ENCODE peak calls at places on chromosomes 11 and 22, in four cellular contexts. N is K562, E is GM12878, M is HepG2. R is an unnamed sample.

GRCh38 chr11:64233913-64234839 is at the start of gene VEGFB:
- DNase-seq in N (peak), E (no peak), M (no peak), R (no peak)

GRCh38 chr22:32494971-32495370 is 20.4 kb downstream of the FBXO7 start:
- DNase-seq in N (no peak), E (no peak), M (no peak), R (no peak)

GRCh38 chr11:134781335-134781970 is 369.4 kb upstream of the B3GAT1 start:
- DNase-seq in N (no peak), E (no peak), M (no peak), R (peak)

GRCh38 chr11:33912405-33913361 is 20.8 kb upstream of the LMO2 start:
- DNase-seq in N (peak), E (peak), M (no peak), R (no peak)

GRCh38 chr11:35978173-35978572 is 34.3 kb downstream of the LDLRAD3 start:
- DNase-seq in N (no peak), E (no peak), M (no peak), R (no peak)

GRCh38 chr22:41919357-41920224 is 4.7 kb upstream of the SHISA8 start:
- DNase-seq in N (peak), E (peak), M (no peak), R (no peak)

GRCh38 chr11:15636520-15637065 is 521.9 kb downstream of the INSC start:
- DNase-seq in N (no peak), E (no peak), M (no peak), R (no peak)

GRCh38 chr22:19419464-19420178 is 11.9 kb downstream of the HIRA start:
- DNase-seq in N (peak), E (peak), M (no peak), R (no peak)

GRCh38 chr11:38089728-38090127 is 1491.7 kb upstream of the RAG2 start:
- DNase-seq in N (no peak), E (no peak), M (no peak), R (no peak)

GRCh38 chr22:27853404-27853803 is 51.8 kb upstream of the MN1 start:
- DNase-seq in N (no peak), E (no peak), M (no peak), R (no peak)

GRCh38 chr11:75426720-75427086 is 6.3 kb downstream of the KLHL35 start:
- DNase-seq in N (no peak), E (no peak), M (no peak), R (no peak)

GRCh38 chr11:69111578-69112247 is 44.0 kb upstream of the SMIM38 start:
- DNase-seq in N (no peak), E (no peak), M (no peak), R (no peak)
- TF ChIP-seq BHLHE40 in N (no peak), E (no peak), M (no peak), R (no peak)

GRCh38 chr11:65788801-65789200 is 1.9 kb downstream of the OVOL1 start:
- DNase-seq in N (no peak), E (no peak), M (no peak), R (no peak)

GRCh38 chr11:65786008-65786785 is 666 bp upstream of the OVOL1 start:
- DNase-seq in N (no peak), E (no peak), M (no peak), R (no peak)

GRCh38 chr11:65786786-65787636 is at the start of gene OVOL1:
- DNase-seq in N (no peak), E (no peak), M (no peak), R (no peak)

GRCh38 chr11:65789230-65790103 is 2.6 kb downstream of the OVOL1 start:
- DNase-seq in N (no peak), E (no peak), M (no peak), R (no peak)

DNA sequence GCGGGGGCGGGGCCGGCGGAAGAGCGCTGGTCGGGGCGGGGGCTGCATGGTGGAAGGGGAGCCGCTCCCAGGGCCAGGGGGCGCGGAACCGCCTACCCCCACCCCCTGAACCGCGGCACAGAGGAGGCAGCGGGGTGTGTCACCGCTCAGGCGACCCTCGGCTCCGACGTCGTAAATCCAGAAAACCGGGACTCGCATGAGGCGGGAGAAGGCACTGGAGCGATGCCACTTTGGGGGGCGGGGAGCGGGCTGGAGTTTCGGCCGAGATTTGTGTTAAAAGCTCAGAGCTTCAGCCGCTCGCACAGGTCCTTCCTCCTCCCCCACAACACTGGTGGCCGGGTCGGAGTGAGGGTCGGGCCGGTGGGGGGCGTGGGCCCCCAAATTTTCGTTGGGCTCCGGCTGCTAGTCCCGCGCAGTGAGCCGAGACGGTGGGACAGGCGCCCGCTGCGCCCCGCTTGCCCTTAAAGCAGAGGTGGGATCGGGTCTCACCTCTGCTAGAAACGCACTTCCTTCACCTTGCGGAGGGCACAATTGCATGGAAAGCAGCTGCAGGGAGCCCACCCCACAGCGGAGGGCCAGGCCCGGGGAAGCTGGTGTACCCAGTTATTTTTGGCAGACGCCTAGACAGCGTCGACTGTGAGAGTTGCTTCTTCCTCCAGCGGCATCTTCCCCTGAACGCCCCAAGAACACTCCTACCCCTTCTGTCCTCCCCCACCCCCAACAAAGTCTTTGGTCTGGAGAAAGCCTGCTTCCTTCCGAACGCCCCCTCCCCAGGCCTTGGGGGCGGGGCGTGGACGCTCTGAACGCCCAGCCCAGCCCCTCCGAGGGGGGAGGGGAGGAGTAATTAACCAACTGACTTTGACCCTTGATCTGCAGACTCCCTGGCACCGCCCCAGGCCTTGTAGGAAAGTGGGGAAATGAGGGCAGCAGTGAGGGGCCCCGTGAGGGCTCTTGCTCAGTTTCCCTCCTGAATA is 1.1 kb downstream of the OVOL1 start:
- DNase-seq in N (no peak), E (no peak), M (no peak), R (no peak)
- TF ChIP-seq SP1 in N (no peak), E (no peak), M (no peak), R (no peak)

DNA sequence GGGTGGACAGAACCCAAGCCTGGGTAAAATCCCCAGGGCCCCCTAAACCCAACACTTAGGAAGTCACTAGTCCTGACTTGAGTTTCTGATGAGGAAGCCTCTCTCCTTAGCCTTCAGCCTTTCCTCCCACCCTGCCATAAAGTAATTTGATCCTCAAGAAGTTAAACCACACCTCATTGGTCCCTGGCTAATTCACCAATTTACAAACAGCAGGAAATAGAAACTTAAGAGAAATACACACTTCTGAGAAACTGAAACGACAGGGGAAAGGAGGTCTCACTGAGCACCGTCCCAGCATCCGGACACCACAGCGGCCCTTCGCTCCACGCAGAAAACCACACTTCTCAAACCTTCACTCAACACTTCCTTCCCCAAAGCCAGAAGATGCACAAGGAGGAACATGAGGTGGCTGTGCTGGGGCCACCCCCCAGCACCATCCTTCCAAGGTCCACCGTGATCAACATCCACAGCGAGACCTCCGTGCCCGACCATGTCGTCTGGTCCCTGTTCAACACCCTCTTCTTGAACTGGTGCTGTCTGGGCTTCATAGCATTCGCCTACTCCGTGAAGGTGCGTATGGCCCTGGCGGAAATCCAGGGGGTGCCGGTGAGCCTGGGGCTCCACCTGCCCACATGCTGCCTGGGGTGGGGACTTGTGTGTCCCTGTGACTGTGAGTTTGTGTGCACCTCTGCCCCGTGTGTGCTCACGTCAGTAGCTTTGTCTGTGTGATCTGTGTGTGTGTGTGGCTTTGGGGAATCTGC is at the start of gene IFITM1:
- DNase-seq in N (peak), E (peak), M (no peak), R (no peak)
- TF ChIP-seq BHLHE40 in N (no peak), E (no peak), M (no peak), R (no peak)

GRCh38 chr22:49381595-49382450 is 445.9 kb downstream of the BRD1 start:
- DNase-seq in N (no peak), E (no peak), M (no peak), R (no peak)
- TF ChIP-seq SP1 in N (no peak), E (no peak), M (no peak), R (no peak)

GRCh38 chr11:2194877-2195755 is 23.5 kb upstream of the TH start:
- DNase-seq in N (peak), E (no peak), M (peak), R (peak)
- TF ChIP-seq BHLHE40 in N (no peak), E (no peak), M (no peak), R (no peak)

GRCh38 chr11:10355257-10355661 is 50.4 kb downstream of the ADM start:
- DNase-seq in N (no peak), E (no peak), M (no peak), R (no peak)
- TF ChIP-seq SP1 in N (no peak), E (no peak), M (no peak), R (no peak)

GRCh38 chr11:27381238-27381666 is 18.2 kb upstream of the CCDC34 start:
- DNase-seq in N (no peak), E (no peak), M (no peak), R (no peak)
- TF ChIP-seq BHLHE40 in N (no peak), E (no peak), M (no peak), R (no peak)

GRCh38 chr11:113386866-113387265 is 713 bp upstream of the ANKK1 start:
- DNase-seq in N (no peak), E (no peak), M (no peak), R (no peak)

GRCh38 chr11:113382121-113382520 is 5.5 kb upstream of the ANKK1 start:
- DNase-seq in N (no peak), E (no peak), M (no peak), R (no peak)

GRCh38 chr11:113387605-113388211 is at the start of gene ANKK1:
- DNase-seq in N (no peak), E (no peak), M (no peak), R (no peak)

GRCh38 chr11:113385749-113386148 is 1.8 kb upstream of the ANKK1 start:
- DNase-seq in N (no peak), E (no peak), M (no peak), R (no peak)

DNA sequence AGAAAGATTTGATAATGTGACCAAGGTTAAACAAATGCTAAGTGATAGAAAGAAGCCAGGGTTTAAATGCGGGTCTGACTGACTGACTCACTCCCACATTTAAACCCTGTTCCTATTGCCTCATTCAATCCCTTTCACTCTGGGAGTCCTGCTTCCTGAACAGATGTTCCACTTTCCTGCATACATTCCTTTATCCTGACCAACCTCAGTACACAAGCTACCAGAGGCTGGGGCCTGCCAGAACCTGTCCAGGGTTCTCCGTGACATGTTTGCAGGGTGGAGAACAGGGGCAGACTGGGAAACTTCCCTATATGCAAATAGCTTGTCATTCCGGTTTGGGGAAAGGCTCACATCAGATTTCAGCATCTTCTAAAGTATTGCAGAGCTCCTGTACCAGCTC is 3.0 kb upstream of the ANKK1 start:
- DNase-seq in N (no peak), E (no peak), M (peak), R (no peak)
- TF ChIP-seq SP1 in N (no peak), E (no peak), M (no peak), R (no peak)

R was measured in HEK293T.